ENCODE peak calls at places on chromosomes 3 and 15, in nine cellular contexts. B is thoracic aorta, E is cardiac muscle cell, J is ovary, Z is heart left ventricle, Q is stomach, L is A549, X is body of pancreas, H is WERI-Rb-1. S is an unnamed sample.
A peak's percentile ranks its signal among the peaks of the same experiment; 100 is the strongest.

GRCh38 chr3:161939919-161940693 is 443.5 kb downstream of the OTOL1 start:
- DNase-seq in B (no peak), E (peak; percentile 2), J (no peak), Z (no peak), Q (no peak), L (no peak), X (no peak), H (no peak), S (no peak)

GRCh38 chr3:141556034-141556433 is 69.2 kb downstream of the RASA2 start:
- DNase-seq in B (no peak), E (peak; percentile 26), J (no peak), Z (no peak), Q (no peak), L (no peak), X (no peak), H (no peak), S (no peak)

GRCh38 chr3:2303567-2303966 is 204.9 kb downstream of the CNTN4 start:
- DNase-seq in B (no peak), E (peak; percentile 0), J (no peak), Z (no peak), Q (no peak), L (no peak), X (no peak), H (no peak), S (no peak)

GRCh38 chr3:42179110-42179725 is 86.8 kb downstream of the CCK start:
- DNase-seq in B (peak; percentile 8), E (peak; percentile 86), J (peak; percentile 53), Z (no peak), Q (no peak), L (peak; percentile 71), X (no peak), H (no peak), S (peak; percentile 41)

GRCh38 chr3:11570789-11571495 is 72.8 kb downstream of the VGLL4 start:
- DNase-seq in B (no peak), E (peak; percentile 26), J (no peak), Z (no peak), Q (no peak), L (no peak), X (no peak), H (no peak), S (no peak)

GRCh38 chr15:76840830-76841460 is 64.2 kb downstream of the SCAPER start:
- DNase-seq in B (no peak), E (peak; percentile 68), J (no peak), Z (no peak), Q (no peak), L (peak; percentile 48), X (no peak), H (no peak), S (no peak)

GRCh38 chr15:73530649-73531048 is 87.7 kb downstream of the REC114 start:
- DNase-seq in B (no peak), E (no peak), J (no peak), Z (no peak), Q (no peak), L (no peak), X (no peak), H (no peak), S (no peak)

GRCh38 chr3:79187441-79187840 is 580.4 kb downstream of the ROBO1 start:
- DNase-seq in B (no peak), E (no peak), J (no peak), Z (no peak), Q (no peak), L (no peak), X (no peak), H (peak; percentile 49), S (no peak)

GRCh38 chr3:151550642-151551041 is 89.8 kb upstream of the IGSF10 start:
- DNase-seq in B (no peak), E (no peak), J (no peak), Z (no peak), Q (no peak), L (no peak), X (no peak), H (no peak), S (no peak)

DNA sequence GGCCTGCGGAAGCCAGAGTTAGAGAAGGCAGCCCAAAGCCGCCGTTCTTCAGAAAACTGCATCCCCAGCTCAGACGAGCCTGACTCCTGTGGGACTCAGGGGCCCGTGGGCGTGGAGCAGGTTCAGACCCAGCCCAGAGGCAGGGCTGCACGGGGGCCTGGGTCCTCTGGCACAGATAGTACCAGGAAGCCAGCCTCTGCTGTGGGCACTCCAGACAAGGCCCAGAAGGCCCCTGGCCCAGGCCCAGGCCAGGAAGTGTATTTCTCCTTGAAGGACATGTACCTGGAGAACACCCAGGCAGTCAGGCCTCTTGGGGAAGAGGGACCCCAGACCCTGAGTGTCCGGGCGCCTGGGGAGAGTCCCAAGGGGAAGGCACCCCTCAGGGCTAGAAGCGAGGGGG is 23.1 kb downstream of the ALPK3 start:
- DNase-seq in B (no peak), E (no peak), J (no peak), Z (no peak), Q (peak; percentile 56), L (no peak), X (peak; percentile 83), H (no peak), S (no peak)
- H3K27ac ChIP-seq in B (peak overlapping the region; percentile 97), E (peak overlapping the region; percentile 95), J (no peak overlapping the region), Z (peak overlapping the region; percentile 92), Q (peak overlapping the region; percentile 82), L (peak overlapping the region; percentile 77), X (peak overlapping the region; percentile 95), H (no peak overlapping the region), S (no peak overlapping the region)

DNA sequence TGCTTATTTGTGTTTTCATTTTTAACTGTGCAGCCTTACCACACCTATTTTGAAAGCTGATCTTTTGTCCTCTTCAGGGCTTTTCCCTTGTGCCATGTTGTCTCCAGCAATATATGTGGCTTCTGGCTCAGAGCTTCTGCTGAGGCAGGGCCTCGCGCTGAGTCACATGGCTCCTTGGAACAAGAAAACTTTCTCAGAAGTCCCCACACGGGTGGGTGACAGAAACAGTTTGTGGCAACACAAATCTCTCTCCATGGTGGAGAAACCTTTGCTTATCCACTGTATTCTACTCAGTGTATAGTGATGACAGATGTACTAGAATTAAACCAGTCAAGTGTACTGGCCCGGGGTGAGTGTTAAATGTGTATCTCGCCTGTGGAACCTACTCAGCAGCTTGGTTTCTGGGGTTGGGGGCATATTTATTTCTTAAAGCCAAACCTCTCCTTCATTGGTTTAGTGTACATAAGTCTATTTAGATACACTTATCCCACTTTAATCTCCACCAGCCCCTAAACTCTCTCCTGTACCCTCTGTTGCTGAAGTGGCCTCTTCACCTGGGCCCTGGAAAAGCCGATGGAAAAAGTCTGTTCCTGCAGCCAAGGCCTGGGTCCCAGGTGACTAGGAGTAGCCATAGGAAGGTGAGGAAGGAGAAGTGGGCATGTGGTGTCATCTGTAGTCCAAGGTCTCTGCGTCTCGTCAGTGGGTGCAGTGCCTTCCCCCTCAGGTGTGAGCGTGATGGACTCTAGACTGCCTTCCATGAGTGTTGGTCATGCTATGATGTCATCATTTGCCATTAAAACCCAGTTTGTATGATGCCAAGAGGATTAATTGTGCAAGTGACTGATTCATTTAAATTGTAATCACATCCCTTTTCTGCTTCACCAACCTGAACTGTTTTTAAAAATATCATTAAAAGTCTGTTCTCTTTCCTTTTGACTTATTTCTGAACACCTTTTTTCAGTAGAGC is 3.2 kb upstream of the FBXL22 start:
- DNase-seq in B (no peak), E (no peak), J (no peak), Z (no peak), Q (no peak), L (no peak), X (no peak), H (no peak), S (no peak)
- H3K27ac ChIP-seq in B (peak overlapping the region; percentile 22), E (peak overlapping the region; percentile 33), J (no peak overlapping the region), Z (no peak overlapping the region), Q (no peak overlapping the region), L (no peak overlapping the region), X (no peak overlapping the region), H (no peak overlapping the region), S (no peak overlapping the region)

DNA sequence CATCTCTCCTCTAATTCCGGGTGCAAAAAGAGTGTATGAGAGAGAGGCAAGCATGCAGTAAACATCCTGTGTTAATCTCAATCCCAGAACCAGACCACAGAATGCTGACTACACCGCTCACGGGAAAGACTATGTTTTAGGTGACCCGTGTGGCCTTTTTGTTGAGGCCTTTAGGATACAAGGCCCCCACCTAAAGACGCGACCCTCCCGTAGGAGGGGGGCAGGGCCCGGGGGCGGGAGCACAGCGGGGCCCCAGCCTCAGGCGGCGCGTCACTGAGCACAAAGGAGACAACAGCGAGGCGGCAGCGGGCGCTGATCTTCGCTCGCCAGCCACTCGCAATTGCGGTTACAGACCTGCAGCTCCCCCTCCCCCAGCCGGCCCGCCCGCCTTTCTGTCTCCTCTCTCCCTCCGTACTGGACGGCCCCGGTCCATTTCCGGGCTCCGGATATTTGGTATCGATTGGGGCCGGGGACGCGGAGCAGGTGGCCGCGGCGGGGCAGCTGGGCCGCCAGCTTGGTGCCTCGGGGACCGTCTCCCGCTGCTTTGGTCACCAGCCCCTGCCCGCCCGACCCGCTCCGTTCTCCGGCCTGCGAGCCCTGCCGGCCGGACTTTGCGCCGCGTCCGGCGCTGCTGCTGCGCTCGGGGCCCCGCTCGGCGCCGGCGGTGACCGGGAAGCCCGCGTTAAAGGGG is at the start of gene CCDC50:
- DNase-seq in B (peak; percentile 52), E (peak; percentile 81), J (peak; percentile 87), Z (peak; percentile 91), Q (peak; percentile 86), L (peak; percentile 65), X (peak; percentile 91), H (peak; percentile 86), S (peak; percentile 41)
- H3K27ac ChIP-seq in B (peak within 1 kb of the TSS; percentile 89), E (peak within 1 kb of the TSS; percentile 94), J (peak within 1 kb of the TSS; percentile 92), Z (peak within 1 kb of the TSS; percentile 95), Q (peak within 1 kb of the TSS; percentile 92), L (peak within 1 kb of the TSS; percentile 92), X (peak within 1 kb of the TSS; percentile 95), H (peak within 1 kb of the TSS; percentile 96), S (peak within 1 kb of the TSS; percentile 77)

DNA sequence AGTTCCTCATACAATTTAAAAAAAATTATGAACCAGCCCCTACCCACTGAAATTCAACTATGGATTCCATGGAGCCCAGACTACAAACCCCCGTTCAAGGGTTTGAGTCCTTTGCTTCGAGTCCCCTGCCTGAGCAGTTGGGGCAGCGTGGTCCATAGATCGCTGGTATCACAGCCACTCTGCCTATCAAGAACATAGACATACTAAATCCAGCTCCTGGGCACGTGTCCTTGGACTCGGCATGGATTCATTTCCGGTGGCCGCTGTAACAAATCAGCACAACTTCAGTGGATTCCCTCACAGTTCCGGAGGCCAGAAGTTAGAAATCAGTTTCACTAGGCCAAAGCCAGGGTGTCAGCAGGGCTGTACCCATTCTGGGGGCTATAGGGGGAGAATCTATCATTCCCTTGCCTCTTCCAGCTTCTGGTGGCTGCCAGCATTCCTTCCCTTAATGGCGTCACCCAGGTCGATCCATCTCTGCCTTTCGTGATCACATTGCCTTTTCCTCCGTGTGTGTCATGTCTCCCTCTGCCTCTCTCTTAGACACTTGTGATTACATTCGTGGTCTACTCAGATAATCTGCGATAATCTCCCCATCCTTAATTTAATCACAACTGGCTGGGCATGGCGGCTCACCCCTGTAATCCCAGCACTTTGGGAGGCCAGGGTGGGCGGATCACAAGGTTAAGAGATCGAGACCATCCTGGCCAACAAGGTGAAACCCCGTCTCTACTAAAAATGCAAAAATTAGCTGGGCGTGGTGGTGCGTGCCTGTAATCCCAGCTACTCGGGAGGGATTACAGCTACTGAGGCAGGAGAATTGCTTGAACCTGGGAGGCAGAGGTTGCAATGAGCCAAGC is 4.6 kb upstream of the TMEM44 start:
- DNase-seq in B (no peak), E (no peak), J (no peak), Z (no peak), Q (no peak), L (no peak), X (no peak), H (no peak), S (no peak)
- H3K27ac ChIP-seq in B (no peak overlapping the region), E (no peak overlapping the region), J (no peak overlapping the region), Z (no peak overlapping the region), Q (no peak overlapping the region), L (no peak overlapping the region), X (no peak overlapping the region), H (no peak overlapping the region), S (no peak overlapping the region)

S was measured in caudate nucleus.